ENCODE peak calls at places on chromosome 19, in seven cellular contexts. O, F, Y, K, D, W and G are unnamed samples.

GRCh38 chr19:1265611-1266115 is 3.5 kb upstream of the CIRBP start:
- DNase-seq in O (no peak), F (peak; percentile 92), Y (peak; percentile 73), K (peak; percentile 75), D (peak; percentile 92), W (no peak), G (no peak)

GRCh38 chr19:55113570-55114039 is 3.8 kb downstream of the PPP1R12C start:
- DNase-seq in O (no peak), F (peak; percentile 99), Y (peak; percentile 85), K (no peak), D (peak; percentile 90), W (peak; percentile 87), G (peak; percentile 75)

GRCh38 chr19:13094285-13094595 is 8.4 kb downstream of the LYL1 start:
- DNase-seq in O (no peak), F (peak; percentile 75), Y (peak; percentile 46), K (no peak), D (no peak), W (no peak), G (no peak)

GRCh38 chr19:11377237-11377636 is 2.8 kb downstream of the SWSAP1 start:
- DNase-seq in O (no peak), F (peak; percentile 85), Y (no peak), K (peak; percentile 44), D (peak; percentile 88), W (peak; percentile 44), G (peak; percentile 54)

GRCh38 chr19:5947435-5947834 is 30.5 kb downstream of the RANBP3 start:
- DNase-seq in O (no peak), F (peak; percentile 94), Y (peak; percentile 61), K (no peak), D (peak; percentile 83), W (peak; percentile 65), G (no peak)

GRCh38 chr19:11736696-11737095 is 2.0 kb downstream of the ZNF823 start:
- DNase-seq in O (peak; percentile 8), F (peak; percentile 72), Y (peak; percentile 31), K (no peak), D (peak; percentile 86), W (peak; percentile 45), G (no peak)

GRCh38 chr19:2495651-2496316 is 19.9 kb downstream of the GADD45B start:
- DNase-seq in O (no peak), F (peak; percentile 80), Y (peak; percentile 51), K (no peak), D (peak; percentile 42), W (no peak), G (no peak)

GRCh38 chr19:48826606-48827020 is 9.7 kb downstream of the HSD17B14 start:
- DNase-seq in O (no peak), F (no peak), Y (no peak), K (no peak), D (no peak), W (no peak), G (no peak)

GRCh38 chr19:38725469-38726283 is 18.6 kb downstream of the CAPN12 start:
- DNase-seq in O (no peak), F (no peak), Y (peak; percentile 17), K (no peak), D (no peak), W (no peak), G (no peak)

GRCh38 chr19:48752511-48753365 is at the start of gene FUT1:
- DNase-seq in O (peak; percentile 19), F (peak; percentile 72), Y (peak; percentile 78), K (peak; percentile 98), D (peak; percentile 25), W (no peak), G (no peak)

GRCh38 chr19:18058208-18059009 is 28.3 kb downstream of the IL12RB1 start:
- DNase-seq in O (peak; percentile 84), F (peak; percentile 89), Y (peak; percentile 85), K (peak; percentile 54), D (peak; percentile 80), W (peak; percentile 66), G (peak; percentile 13)

GRCh38 chr19:38793671-38794070 is 4.7 kb downstream of the LGALS7B start:
- DNase-seq in O (no peak), F (peak; percentile 58), Y (no peak), K (no peak), D (no peak), W (no peak), G (no peak)

GRCh38 chr19:41030651-41031050 is 39.6 kb downstream of the CYP2B6 start:
- DNase-seq in O (no peak), F (no peak), Y (no peak), K (no peak), D (no peak), W (no peak), G (no peak)

GRCh38 chr19:13044160-13044853 is 49.0 kb downstream of the NFIX start:
- DNase-seq in O (no peak), F (no peak), Y (peak; percentile 7), K (no peak), D (peak; percentile 57), W (no peak), G (no peak)

GRCh38 chr19:3670796-3671679 is 29.2 kb downstream of the PIP5K1C start:
- DNase-seq in O (no peak), F (peak; percentile 93), Y (peak; percentile 84), K (no peak), D (peak; percentile 86), W (peak; percentile 46), G (no peak)

GRCh38 chr19:10402441-10403038 is 802 bp downstream of the CDC37 start:
- DNase-seq in O (no peak), F (no peak), Y (peak; percentile 51), K (no peak), D (peak; percentile 47), W (no peak), G (no peak)

GRCh38 chr19:40640744-40641143 is 39.6 kb downstream of the LTBP4 start:
- DNase-seq in O (no peak), F (peak; percentile 71), Y (peak; percentile 37), K (no peak), D (peak; percentile 67), W (no peak), G (no peak)

GRCh38 chr19:51391073-51391611 is 751 bp upstream of the C19orf84 start:
- DNase-seq in O (no peak), F (no peak), Y (no peak), K (no peak), D (no peak), W (no peak), G (no peak)

GRCh38 chr19:19342086-19343015 is 21.7 kb downstream of the MAU2 start:
- DNase-seq in O (no peak), F (no peak), Y (peak; percentile 64), K (peak; percentile 49), D (peak; percentile 66), W (no peak), G (peak; percentile 14)

GRCh38 chr19:1774999-1775772 is 21.9 kb downstream of the ONECUT3 start:
- DNase-seq in O (no peak), F (no peak), Y (no peak), K (no peak), D (peak; percentile 33), W (no peak), G (no peak)

GRCh38 chr19:45245826-45246225 is 619 bp upstream of the EXOC3L2 start:
- DNase-seq in O (no peak), F (no peak), Y (no peak), K (no peak), D (peak; percentile 4), W (no peak), G (no peak)

GRCh38 chr19:41870401-41870873 is 6.6 kb upstream of the CD79A start:
- DNase-seq in O (no peak), F (no peak), Y (no peak), K (no peak), D (peak; percentile 58), W (no peak), G (no peak)

GRCh38 chr19:28553764-28554163 is 659.2 kb downstream of the UQCRFS1 start:
- DNase-seq in O (no peak), F (no peak), Y (no peak), K (no peak), D (no peak), W (no peak), G (no peak)

GRCh38 chr19:35043906-35044305 is 2.4 kb downstream of the HPN start:
- DNase-seq in O (no peak), F (no peak), Y (no peak), K (no peak), D (no peak), W (no peak), G (no peak)